ENCODE peak calls at places on chromosome 5, in six cellular contexts. W is heart left ventricle, T is esophagus squamous epithelium, F is H54, B is uterus, R is testis. Z is an unnamed sample.

GRCh38 chr5:180098991-180099732 is 27.6 kb upstream of the RNF130 start:
- DNase-seq in R (no peak), T (no peak), W (no peak), B (no peak), F (no peak), Z (no peak)

GRCh38 chr5:130135506-130135905 is 231.2 kb downstream of the CHSY3 start:
- DNase-seq in B (no peak), F (no peak), W (no peak), R (no peak), T (no peak), Z (no peak)

GRCh38 chr5:8568858-8569257 is 699.9 kb downstream of the MTRR start:
- DNase-seq in W (no peak), T (no peak), B (no peak), F (no peak), R (no peak), Z (no peak)

GRCh38 chr5:64666058-64666457 is 24.2 kb upstream of the SHISAL2B start:
- DNase-seq in B (no peak), F (no peak), W (no peak), T (no peak), R (no peak), Z (no peak)

GRCh38 chr5:38465702-38466443 is 90.6 kb downstream of the LIFR start:
- DNase-seq in T (no peak), W (no peak), R (no peak), B (no peak), F (no peak), Z (no peak)

GRCh38 chr5:40551706-40552557 is 127.8 kb upstream of the PTGER4 start:
- DNase-seq in R (no peak), T (no peak), F (peak; percentile 75), W (no peak), B (no peak), Z (no peak)

GRCh38 chr5:53355930-53356329 is 124.5 kb upstream of the FST start:
- DNase-seq in T (no peak), F (no peak), W (no peak), R (no peak), B (no peak), Z (no peak)

GRCh38 chr5:41223962-41224361 is 10.6 kb upstream of the C6 start:
- DNase-seq in W (no peak), T (no peak), R (no peak), F (no peak), B (no peak), Z (no peak)

GRCh38 chr5:2680979-2681378 is 70.5 kb downstream of the IRX2 start:
- DNase-seq in R (no peak), B (no peak), F (no peak), T (no peak), W (no peak), Z (no peak)

GRCh38 chr5:103522586-103522985 is 40.0 kb downstream of the NUDT12 start:
- DNase-seq in F (no peak), W (no peak), B (no peak), R (no peak), T (no peak), Z (no peak)

GRCh38 chr5:68710514-68710913 is 383.3 kb upstream of the SLC30A5 start:
- DNase-seq in R (no peak), W (peak; percentile 26), B (no peak), F (no peak), T (no peak), Z (no peak)

GRCh38 chr5:28850320-28850921 is 1812.0 kb upstream of the CDH9 start:
- DNase-seq in W (no peak), R (no peak), B (no peak), T (no peak), F (no peak), Z (no peak)

GRCh38 chr5:27015758-27016157 is 22.6 kb downstream of the CDH9 start:
- DNase-seq in B (no peak), F (no peak), W (no peak), T (no peak), R (no peak), Z (no peak)

GRCh38 chr5:82160948-82161347 is 117.2 kb downstream of the RPS23 start:
- DNase-seq in F (no peak), W (no peak), B (no peak), T (no peak), R (no peak), Z (no peak)

GRCh38 chr5:112479418-112479817 is 60.3 kb upstream of the EPB41L4A start:
- DNase-seq in R (no peak), B (no peak), T (no peak), F (no peak), W (no peak), Z (no peak)

GRCh38 chr5:44360919-44361625 is 28.1 kb downstream of the FGF10 start:
- DNase-seq in R (no peak), T (no peak), F (no peak), B (no peak), W (no peak), Z (no peak)

GRCh38 chr5:153135416-153135815 is 355.1 kb upstream of the GRIA1 start:
- DNase-seq in T (no peak), R (no peak), W (no peak), F (no peak), B (no peak), Z (no peak)

GRCh38 chr5:51159606-51160005 is 223.6 kb upstream of the ISL1 start:
- DNase-seq in T (no peak), R (no peak), W (no peak), F (no peak), B (no peak), Z (no peak)

GRCh38 chr5:141882594-141883183 is 4.5 kb upstream of the PCDH1 start:
- DNase-seq in R (no peak), B (no peak), T (no peak), F (no peak), W (no peak), Z (no peak)

GRCh38 chr5:140855772-140856674 is at the start of gene PCDHA10:
- DNase-seq in T (no peak), R (no peak), B (no peak), W (no peak), F (no peak), Z (no peak)

GRCh38 chr5:148976569-148977321 is 86.1 kb downstream of the SH3TC2 start:
- DNase-seq in B (no peak), T (no peak), F (no peak), R (no peak), W (no peak), Z (no peak)

GRCh38 chr5:136810198-136810823 is 445.0 kb upstream of the TRPC7 start:
- DNase-seq in F (no peak), T (no peak), R (no peak), B (no peak), W (peak; percentile 51), Z (no peak)

GRCh38 chr5:156680845-156681244 is 169.2 kb upstream of the PPP1R2B start:
- DNase-seq in R (no peak), F (no peak), T (no peak), W (peak; percentile 29), B (no peak), Z (no peak)

GRCh38 chr5:180102636-180103035 is 31.1 kb upstream of the RNF130 start:
- DNase-seq in R (no peak), T (no peak), F (no peak), W (no peak), B (no peak), Z (no peak)

GRCh38 chr5:19630875-19631274 is 357.1 kb downstream of the CDH18 start:
- DNase-seq in W (no peak), F (peak; percentile 5), R (no peak), T (no peak), B (no peak), Z (no peak)

GRCh38 chr5:81817980-81818379 is 67.1 kb upstream of the SSBP2 start:
- DNase-seq in B (no peak), T (no peak), W (no peak), F (no peak), R (no peak), Z (no peak)

GRCh38 chr5:66129184-66129583 is 14.9 kb upstream of the SREK1 start:
- DNase-seq in T (no peak), W (no peak), R (no peak), F (no peak), B (no peak), Z (no peak)

GRCh38 chr5:54884195-54884536 is 101.2 kb downstream of the ESM1 start:
- DNase-seq in B (no peak), R (no peak), W (no peak), F (no peak), T (no peak), Z (no peak)

GRCh38 chr5:153084476-153084875 is 406.0 kb upstream of the GRIA1 start:
- DNase-seq in W (no peak), F (no peak), R (no peak), B (no peak), T (no peak), Z (no peak)

GRCh38 chr5:174755103-174755502 is 30.7 kb downstream of the MSX2 start:
- DNase-seq in W (no peak), F (no peak), B (no peak), R (no peak), T (no peak), Z (no peak)

GRCh38 chr5:3237276-3237868 is 358.3 kb upstream of the IRX1 start:
- DNase-seq in B (no peak), R (no peak), F (no peak), T (no peak), W (no peak), Z (no peak)

DNA sequence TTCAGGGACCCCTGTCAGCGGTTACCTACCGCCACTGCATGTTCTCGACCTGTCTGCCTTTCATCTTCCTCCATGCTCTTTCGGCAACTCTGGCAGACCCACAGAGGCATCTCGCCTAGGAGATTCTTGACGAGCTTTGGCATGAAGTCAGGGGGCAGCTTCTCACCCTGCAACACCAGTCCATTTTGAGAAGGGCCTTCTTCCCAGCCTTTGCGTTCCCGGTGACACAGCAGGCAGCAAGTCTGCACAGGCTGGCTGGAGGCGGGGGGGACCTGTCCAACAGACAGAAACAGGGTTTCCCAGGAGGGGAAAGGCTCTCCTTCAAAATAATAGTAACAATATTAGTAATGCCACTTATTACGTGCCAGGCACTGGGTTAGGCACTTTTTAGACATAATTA is 15.5 kb downstream of the FAM193B start:
- DNase-seq in W (no peak), T (no peak), F (no peak), B (no peak), R (no peak), Z (no peak)
- TF ChIP-seq POLR2A in W (no peak), T (no peak), F (no peak), B (no peak), R (no peak), Z (no peak)

GRCh38 chr5:151020304-151021031 is at the start of gene GPX3:
- DNase-seq in B (peak; percentile 86), F (peak; percentile 51), R (peak; percentile 95), T (peak; percentile 28), W (peak; percentile 97), Z (peak; percentile 63)
- TF ChIP-seq POLR2A in B (peak; percentile 95), F (peak; percentile 51), R (peak; percentile 41), T (peak; percentile 93), W (peak; percentile 97), Z (no peak)

DNA sequence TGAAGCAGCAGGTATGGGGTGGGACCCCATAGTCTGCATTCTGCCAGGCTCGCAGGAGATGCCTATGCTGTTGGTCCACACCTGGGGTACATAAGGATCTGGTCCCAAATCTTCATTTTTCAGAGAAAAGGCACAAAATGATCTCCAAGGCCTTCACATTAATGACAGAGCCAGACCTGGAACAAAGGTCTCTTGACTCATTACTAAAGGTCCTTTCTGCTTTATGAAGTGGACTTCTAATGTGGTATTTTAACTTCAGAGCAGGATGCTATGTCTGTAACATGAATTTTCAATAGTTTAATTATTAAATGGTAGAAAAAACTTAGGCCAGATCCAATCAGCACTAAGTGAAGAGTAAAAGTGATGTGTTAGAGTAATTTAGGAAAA is 38.0 kb downstream of the DMGDH start:
- DNase-seq in T (no peak), B (no peak), F (no peak), R (no peak), W (no peak), Z (no peak)
- TF ChIP-seq POLR2A in T (no peak), B (no peak), F (no peak), R (no peak), W (no peak), Z (no peak)

GRCh38 chr5:74483001-74483400 is 157.5 kb downstream of the ENC1 start:
- DNase-seq in B (no peak), W (no peak), T (no peak), R (no peak), F (no peak), Z (no peak)
- TF ChIP-seq POLR2A in B (no peak), W (no peak), T (no peak), R (no peak), F (no peak), Z (no peak)